ENCODE peak calls at places on chromosomes 11 and 22, in ten cellular contexts. J, Q, W, X, N, O, G, V, F and T are unnamed samples.

GRCh38 chr11:109350091-109350490 is 71.9 kb upstream of the C11orf87 start:
- DNase-seq in J (no peak), Q (no peak), W (no peak), X (no peak), N (no peak), O (no peak), G (no peak), V (peak; percentile 47), F (no peak), T (no peak)

GRCh38 chr22:19177164-19178064 is 1.1 kb downstream of the SLC25A1 start:
- DNase-seq in J (no peak), Q (no peak), W (no peak), X (no peak), N (no peak), O (no peak), G (no peak), V (no peak), F (no peak), T (peak; percentile 76)

GRCh38 chr11:128695539-128696221 is 1.8 kb downstream of the FLI1 start:
- DNase-seq in J (no peak), Q (no peak), W (no peak), X (no peak), N (no peak), O (peak; percentile 78), G (peak; percentile 62), V (no peak), F (no peak), T (no peak)

GRCh38 chr22:49433717-49434611 is 393.7 kb downstream of the BRD1 start:
- DNase-seq in J (no peak), Q (no peak), W (no peak), X (no peak), N (no peak), O (peak; percentile 2), G (peak; percentile 54), V (no peak), F (no peak), T (no peak)

GRCh38 chr11:70717961-70718595 is 319.7 kb downstream of the CTTN start:
- DNase-seq in J (no peak), Q (no peak), W (no peak), X (no peak), N (no peak), O (no peak), G (no peak), V (no peak), F (no peak), T (no peak)

GRCh38 chr22:24400726-24401596 is 26.4 kb upstream of the ADORA2A start:
- DNase-seq in J (no peak), Q (no peak), W (no peak), X (no peak), N (no peak), O (peak; percentile 45), G (no peak), V (no peak), F (peak; percentile 45), T (no peak)

GRCh38 chr11:102564110-102564509 is 33.6 kb upstream of the MMP7 start:
- DNase-seq in J (no peak), Q (no peak), W (no peak), X (no peak), N (no peak), O (no peak), G (no peak), V (peak; percentile 96), F (peak; percentile 88), T (no peak)

GRCh38 chr22:27460596-27461347 is 340.8 kb downstream of the MN1 start:
- DNase-seq in J (peak; percentile 36), Q (no peak), W (no peak), X (peak; percentile 30), N (peak; percentile 20), O (no peak), G (no peak), V (no peak), F (peak; percentile 60), T (peak; percentile 84)

GRCh38 chr11:119373917-119374631 is 7.4 kb downstream of the USP2 start:
- DNase-seq in J (peak; percentile 66), Q (peak; percentile 87), W (peak; percentile 74), X (peak; percentile 73), N (peak; percentile 52), O (peak; percentile 75), G (peak; percentile 82), V (peak; percentile 55), F (peak; percentile 75), T (peak; percentile 91)

GRCh38 chr11:108886608-108887007 is 221.7 kb downstream of the DDX10 start:
- DNase-seq in J (no peak), Q (no peak), W (no peak), X (no peak), N (no peak), O (no peak), G (no peak), V (no peak), F (peak; percentile 45), T (no peak)

GRCh38 chr11:129951201-129951882 is 51.3 kb downstream of the PRDM10 start:
- DNase-seq in J (no peak), Q (no peak), W (no peak), X (no peak), N (no peak), O (peak; percentile 36), G (no peak), V (no peak), F (no peak), T (no peak)

GRCh38 chr11:65468874-65469333 is 29.9 kb upstream of the MALAT1 start:
- DNase-seq in J (peak; percentile 54), Q (peak; percentile 95), W (peak; percentile 87), X (peak; percentile 61), N (no peak), O (peak; percentile 83), G (peak; percentile 90), V (peak; percentile 91), F (no peak), T (no peak)

GRCh38 chr11:46537851-46538295 is 56.0 kb downstream of the AMBRA1 start:
- DNase-seq in J (peak; percentile 40), Q (peak; percentile 61), W (peak; percentile 45), X (peak; percentile 33), N (no peak), O (peak; percentile 80), G (no peak), V (peak; percentile 76), F (peak; percentile 78), T (peak; percentile 56)

DNA sequence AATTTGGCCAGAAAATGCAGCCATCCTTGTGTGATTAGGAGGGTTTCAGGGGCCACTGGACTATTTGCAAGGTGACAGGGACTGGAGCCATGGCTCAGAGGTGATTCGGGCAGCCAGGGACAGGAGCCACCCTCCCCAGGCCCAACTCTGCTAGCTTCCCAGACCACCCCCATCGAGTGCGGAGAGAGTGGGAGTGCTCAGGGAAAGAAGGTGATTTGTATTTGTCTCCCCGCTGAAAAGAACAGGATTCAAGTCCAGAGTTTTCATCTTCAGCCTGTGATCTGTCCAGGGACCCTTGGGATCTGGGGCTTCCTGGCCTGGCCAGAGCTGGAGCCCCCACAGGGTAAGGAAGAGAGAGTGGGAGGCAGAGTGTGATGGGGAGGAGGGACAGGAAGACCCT is 22.4 kb upstream of the TEF start:
- DNase-seq in J (no peak), Q (no peak), W (no peak), X (no peak), N (no peak), O (no peak), G (no peak), V (no peak), F (no peak), T (no peak)
- H3K27ac ChIP-seq in J (peak overlapping the region; percentile 61), Q (no peak overlapping the region), W (no peak overlapping the region), X (no peak overlapping the region), N (no peak overlapping the region), O (no peak overlapping the region), G (no peak overlapping the region), V (no peak overlapping the region), F (no peak overlapping the region), T (no peak overlapping the region)

DNA sequence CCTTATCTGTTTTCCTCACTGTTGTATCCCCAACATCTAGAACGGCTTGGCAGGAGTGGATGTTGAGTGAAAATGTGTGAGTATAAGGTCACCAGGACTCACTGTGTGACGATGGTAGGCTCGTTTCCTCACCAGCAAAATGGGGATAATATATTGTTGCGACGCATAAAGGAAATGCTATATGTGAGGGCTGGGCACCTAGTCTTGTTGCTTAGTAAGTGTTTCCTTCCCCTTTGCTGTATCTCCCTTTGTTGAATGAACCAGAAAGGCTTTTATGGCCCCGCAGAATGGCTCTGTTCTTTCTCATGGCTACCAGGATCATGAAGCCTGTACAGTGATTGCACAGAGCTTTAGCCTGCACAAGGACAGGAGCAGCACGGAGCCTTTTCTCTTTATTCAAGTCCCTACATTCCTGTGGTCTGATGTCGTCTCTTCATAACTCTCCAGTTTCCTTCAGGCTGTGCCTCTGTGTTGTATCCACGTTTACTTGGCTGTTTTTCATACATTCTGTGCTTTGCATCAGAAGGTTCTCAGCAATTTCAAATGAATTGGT is 5.4 kb downstream of the TNRC6B start:
- DNase-seq in J (no peak), Q (peak; percentile 19), W (no peak), X (no peak), N (no peak), O (no peak), G (no peak), V (peak; percentile 70), F (peak; percentile 87), T (no peak)
- H3K4me3 ChIP-seq in J (peak overlapping the region; percentile 16), Q (no peak overlapping the region), W (no peak overlapping the region), X (peak overlapping the region; percentile 4), N (no peak overlapping the region), O (no peak overlapping the region), G (no peak overlapping the region), V (no peak overlapping the region), F (no peak overlapping the region), T (no peak overlapping the region)

DNA sequence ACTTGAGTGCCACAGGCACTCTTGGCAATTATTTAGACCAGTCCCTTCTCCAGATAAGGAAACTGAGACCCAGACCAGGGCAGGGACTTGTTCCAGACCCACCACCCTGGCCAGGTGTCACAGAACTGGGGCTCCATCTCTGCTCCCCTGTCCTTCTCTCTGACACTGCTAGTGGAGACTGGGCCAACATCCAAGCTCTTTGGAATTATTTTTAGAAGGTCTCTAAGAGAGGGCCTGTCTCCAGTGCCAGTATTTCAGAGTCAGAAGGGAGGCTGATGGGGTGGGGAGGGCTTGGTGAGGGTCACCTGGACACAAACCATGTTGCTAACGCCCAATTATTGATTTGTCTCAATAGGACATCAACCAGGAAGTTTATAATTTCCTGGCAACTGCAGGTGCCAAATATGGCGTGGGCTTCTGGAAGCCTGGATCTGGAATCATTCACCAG is 32.7 kb downstream of the POLR3H start:
- DNase-seq in J (no peak), Q (no peak), W (no peak), X (no peak), N (no peak), O (no peak), G (no peak), V (no peak), F (no peak), T (no peak)
- H3K4me1 ChIP-seq in J (peaks cover 85% of the 10 kb centered on the region), Q (peaks cover 24% of the 10 kb centered on the region), W (no peaks in the 10 kb centered on the region), X (peaks cover 35% of the 10 kb centered on the region), N (peaks cover 13% of the 10 kb centered on the region), O (no peaks in the 10 kb centered on the region), G (peaks cover 4% of the 10 kb centered on the region), V (peaks cover 23% of the 10 kb centered on the region), F (peaks cover 15% of the 10 kb centered on the region), T (no peaks in the 10 kb centered on the region)

DNA sequence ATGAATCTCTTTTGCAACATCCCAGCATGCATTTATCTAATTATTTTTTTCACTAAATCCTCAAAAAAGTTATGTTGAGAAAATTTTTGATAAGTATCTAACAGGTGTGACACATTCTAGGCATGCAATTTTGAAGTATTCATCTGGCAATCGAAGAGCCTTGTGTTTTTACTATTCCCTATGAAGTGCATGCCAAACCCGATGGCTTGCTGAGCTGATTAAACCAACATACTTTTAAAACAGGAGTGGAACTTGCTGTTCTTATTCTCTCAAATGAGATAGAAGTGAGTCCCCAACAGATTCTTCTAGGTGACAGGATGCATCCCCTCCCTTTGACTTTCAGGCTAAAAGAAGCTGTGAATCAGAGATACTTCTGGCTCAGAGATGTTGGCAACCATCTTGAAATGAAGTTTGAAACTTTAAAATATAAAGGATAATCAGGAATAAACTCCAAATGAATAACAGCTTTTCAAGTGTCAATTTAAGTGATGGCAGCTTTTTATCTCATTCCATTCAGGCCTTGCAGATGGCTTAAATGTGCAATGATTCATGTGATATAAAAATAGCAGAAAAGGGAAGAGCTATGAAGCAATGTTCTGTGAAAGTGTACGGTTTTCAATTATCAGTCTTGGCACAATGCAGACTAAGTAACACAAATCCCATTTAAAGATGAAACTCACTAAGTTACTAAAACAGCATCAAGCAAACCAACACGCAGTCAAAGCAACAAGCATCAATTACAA is 67.7 kb downstream of the APOL5 start:
- DNase-seq in J (no peak), Q (no peak), W (no peak), X (no peak), N (no peak), O (no peak), G (no peak), V (no peak), F (no peak), T (no peak)
- H3K27ac ChIP-seq in J (peak overlapping the region; percentile 27), Q (no peak overlapping the region), W (peak overlapping the region; percentile 65), X (no peak overlapping the region), N (no peak overlapping the region), O (no peak overlapping the region), G (no peak overlapping the region), V (peak overlapping the region; percentile 94), F (no peak overlapping the region), T (no peak overlapping the region)